ENCODE peak calls at places on chromosomes 16 and 17, in five cellular contexts. Z is T-cell; J is Calu3; O is H7; X is stimulated activated CD8-positive, alpha-beta memory T cell treated with anti-CD3 and anti-CD28 coated beads, Interleukin-12 subunit alpha, Interleukin-12 subunit beta, amount 100 ng/mL, for 4 hours. C is an unnamed sample.

GRCh38 chr16:28549301-28549899 is 4.3 kb upstream of the SGF29 start:
- DNase-seq in Z (no peak), J (peak; percentile 41), O (no peak), X (no peak), C (no peak)

GRCh38 chr17:58484600-58484999 is 3.6 kb downstream of the HSF5 start:
- DNase-seq in Z (no peak), J (no peak), O (no peak), X (no peak), C (no peak)

GRCh38 chr17:76682306-76682705 is 28.5 kb downstream of the MXRA7 start:
- DNase-seq in Z (no peak), J (no peak), O (no peak), X (no peak), C (no peak)

GRCh38 chr17:15436399-15437369 is 30.7 kb downstream of the CDRT4 start:
- DNase-seq in Z (peak; percentile 16), J (peak; percentile 7), O (peak; percentile 51), X (no peak), C (no peak)

GRCh38 chr17:72622661-72623433 is 469.6 kb downstream of the SLC39A11 start:
- DNase-seq in Z (no peak), J (peak; percentile 49), O (no peak), X (no peak), C (no peak)

GRCh38 chr16:17367034-17367433 is 103.7 kb downstream of the XYLT1 start:
- DNase-seq in Z (peak; percentile 8), J (no peak), O (no peak), X (no peak), C (no peak)

GRCh38 chr17:48596000-48596734 is 2.6 kb upstream of the HOXB5 start:
- DNase-seq in Z (no peak), J (no peak), O (peak; percentile 69), X (no peak), C (no peak)

GRCh38 chr16:14125030-14125681 is 54.0 kb downstream of the MRTFB start:
- DNase-seq in Z (no peak), J (no peak), O (no peak), X (no peak), C (no peak)

GRCh38 chr17:48626470-48627241 is 498 bp upstream of the HOXB9 start:
- DNase-seq in Z (no peak), J (peak; percentile 87), O (peak; percentile 88), X (peak; percentile 61), C (no peak)

GRCh38 chr16:63890072-63890471 is 1231.8 kb downstream of the CDH11 start:
- DNase-seq in Z (no peak), J (no peak), O (no peak), X (no peak), C (no peak)

GRCh38 chr17:21376835-21377690 is 906 bp downstream of the KCNJ12 start:
- DNase-seq in Z (no peak), J (peak; percentile 5), O (peak; percentile 86), X (no peak), C (no peak)

GRCh38 chr17:50396261-50397110 is 837 bp downstream of the LRRC59 start:
- DNase-seq in Z (no peak), J (peak; percentile 65), O (peak; percentile 48), X (no peak), C (no peak)

GRCh38 chr17:19703106-19703775 is 13.1 kb downstream of the SLC47A2 start:
- DNase-seq in Z (no peak), J (no peak), O (peak; percentile 39), X (no peak), C (no peak)

GRCh38 chr17:45293413-45294211 is 23.2 kb downstream of the MAP3K14 start:
- DNase-seq in Z (no peak), J (peak; percentile 81), O (peak; percentile 46), X (no peak), C (no peak)

GRCh38 chr17:75428775-75429469 is 23.4 kb upstream of the GRB2 start:
- DNase-seq in Z (no peak), J (peak; percentile 47), O (no peak), X (no peak), C (no peak)

GRCh38 chr17:81437221-81437651 is 42.0 kb downstream of the BAHCC1 start:
- DNase-seq in Z (no peak), J (no peak), O (no peak), X (no peak), C (no peak)

GRCh38 chr16:2366660-2367309 is 26.3 kb upstream of the ABCA3 start:
- DNase-seq in Z (no peak), J (no peak), O (no peak), X (no peak), C (no peak)

GRCh38 chr17:65183736-65184135 is 46.6 kb downstream of the RGS9 start:
- DNase-seq in Z (no peak), J (no peak), O (peak; percentile 77), X (no peak), C (no peak)

GRCh38 chr17:55067697-55068439 is 99.3 kb downstream of the STXBP4 start:
- DNase-seq in Z (no peak), J (no peak), O (no peak), X (no peak), C (no peak)